ENCODE peak calls at places on chromosomes 2 and 18, in four cellular contexts. B, P, L and U are unnamed samples.
A peak's percentile ranks its signal among the peaks of the same experiment; 100 is the strongest.

GRCh38 chr2:49044680-49045079 is 109.6 kb downstream of the FSHR start:
- DNase-seq in B (no peak), P (no peak), L (no peak), U (no peak)

GRCh38 chr2:218981390-218982311 is 3.3 kb downstream of the FEV start:
- DNase-seq in P (peak; percentile 35), B (peak; percentile 62), L (no peak), U (peak; percentile 6)

GRCh38 chr2:55992465-55992864 is 68.9 kb upstream of the EFEMP1 start:
- DNase-seq in B (peak; percentile 99), L (no peak), P (no peak), U (peak; percentile 100)

GRCh38 chr2:196277002-196277401 is 105.6 kb upstream of the STK17B start:
- DNase-seq in P (peak; percentile 28), L (no peak), B (peak; percentile 70), U (no peak)

GRCh38 chr2:128421286-128421685 is 102.6 kb upstream of the HS6ST1 start:
- DNase-seq in P (no peak), L (no peak), B (no peak), U (no peak)

GRCh38 chr2:224666951-224667553 is 49.1 kb downstream of the CCDC195 start:
- DNase-seq in L (no peak), B (no peak), P (no peak), U (no peak)

GRCh38 chr2:236965021-236965840 is 120.5 kb upstream of the COPS8 start:
- DNase-seq in L (no peak), P (no peak), B (no peak), U (no peak)

GRCh38 chr2:206390181-206390580 is 53.2 kb upstream of the ADAM23 start:
- DNase-seq in P (no peak), L (no peak), B (peak; percentile 17), U (no peak)

GRCh38 chr2:154568413-154568812 is 130.1 kb upstream of the KCNJ3 start:
- DNase-seq in L (no peak), B (no peak), P (no peak), U (no peak)

GRCh38 chr2:179020156-179020750 is 29.7 kb downstream of the CCDC141 start:
- DNase-seq in B (peak; percentile 39), L (peak; percentile 4), P (peak; percentile 32), U (no peak)

GRCh38 chr2:58540680-58541079 is 299.6 kb upstream of the FANCL start:
- DNase-seq in B (no peak), P (no peak), L (no peak), U (no peak)

GRCh38 chr2:233912799-233913423 is 4.3 kb upstream of the TRPM8 start:
- DNase-seq in L (no peak), P (peak; percentile 8), B (peak; percentile 51), U (peak; percentile 33)

GRCh38 chr2:182066439-182067061 is 80.9 kb downstream of the PPP1R1C start:
- DNase-seq in L (no peak), B (peak; percentile 80), P (no peak), U (peak; percentile 98)

GRCh38 chr18:8615397-8616025 is 6.3 kb downstream of the RAB12 start:
- DNase-seq in P (no peak), B (peak; percentile 94), L (peak; percentile 53), U (peak; percentile 95)

GRCh38 chr2:101003278-101003775 is 1.2 kb downstream of the RPL31 start:
- DNase-seq in P (no peak), L (no peak), B (no peak), U (peak; percentile 7)

GRCh38 chr2:177772529-177772928 is 300.0 kb downstream of the PDE11A start:
- DNase-seq in B (peak; percentile 54), L (peak; percentile 18), P (no peak), U (peak; percentile 13)

GRCh38 chr2:167190053-167190452 is 301.8 kb downstream of the XIRP2 start:
- DNase-seq in B (peak; percentile 69), P (no peak), L (no peak), U (peak; percentile 88)

GRCh38 chr18:7822435-7823425 is 255.6 kb downstream of the PTPRM start:
- DNase-seq in B (no peak), L (no peak), P (no peak), U (peak; percentile 26)

GRCh38 chr2:215849771-215850170 is 163.6 kb downstream of the MREG start:
- DNase-seq in P (no peak), L (no peak), B (no peak), U (no peak)

GRCh38 chr2:201985740-201986735 is 47.6 kb upstream of the FZD7 start:
- DNase-seq in P (no peak), B (peak; percentile 35), L (no peak), U (no peak)

GRCh38 chr2:20496477-20496876 is 49.6 kb downstream of the RHOB start:
- DNase-seq in P (no peak), L (no peak), B (no peak), U (no peak)

GRCh38 chr2:188983427-188984101 is 9.4 kb downstream of the COL3A1 start:
- DNase-seq in B (peak; percentile 84), P (no peak), L (no peak), U (peak; percentile 81)

GRCh38 chr2:67650292-67651133 is 253.4 kb downstream of the ETAA1 start:
- DNase-seq in B (peak; percentile 95), L (no peak), P (no peak), U (peak; percentile 94)

GRCh38 chr2:39154944-39155343 is 34.1 kb upstream of the SOS1 start:
- DNase-seq in B (no peak), P (no peak), L (no peak), U (no peak)

GRCh38 chr2:119174216-119174992 is 15.9 kb upstream of the C1QL2 start:
- DNase-seq in L (no peak), P (peak; percentile 54), B (peak; percentile 54), U (no peak)

GRCh38 chr2:48343571-48344440 is 186.1 kb upstream of the STON1 start:
- DNase-seq in L (peak; percentile 60), P (no peak), B (peak; percentile 85), U (peak; percentile 96)

GRCh38 chr18:35682282-35682867 is 100.8 kb downstream of the GALNT1 start:
- DNase-seq in L (no peak), P (no peak), B (peak; percentile 19), U (peak; percentile 17)

GRCh38 chr2:60552096-60552850 is 1.2 kb downstream of the BCL11A start:
- DNase-seq in P (no peak), L (no peak), B (peak; percentile 62), U (no peak)

GRCh38 chr2:8606226-8606625 is 75.6 kb upstream of the ID2 start:
- DNase-seq in L (no peak), P (no peak), B (no peak), U (no peak)

GRCh38 chr2:188726561-188727247 is 247.5 kb upstream of the COL3A1 start:
- DNase-seq in P (no peak), B (no peak), L (no peak), U (peak; percentile 63)

GRCh38 chr18:23231340-23232021 is 96.2 kb downstream of the CABLES1 start:
- DNase-seq in L (no peak), B (peak; percentile 98), P (peak; percentile 62), U (peak; percentile 92)
- H3K4me1 ChIP-seq in L (peaks cover 9% of the 10 kb centered on the region), B (peaks cover 58% of the 10 kb centered on the region), P (peaks cover 11% of the 10 kb centered on the region), U (peaks cover 38% of the 10 kb centered on the region)

DNA sequence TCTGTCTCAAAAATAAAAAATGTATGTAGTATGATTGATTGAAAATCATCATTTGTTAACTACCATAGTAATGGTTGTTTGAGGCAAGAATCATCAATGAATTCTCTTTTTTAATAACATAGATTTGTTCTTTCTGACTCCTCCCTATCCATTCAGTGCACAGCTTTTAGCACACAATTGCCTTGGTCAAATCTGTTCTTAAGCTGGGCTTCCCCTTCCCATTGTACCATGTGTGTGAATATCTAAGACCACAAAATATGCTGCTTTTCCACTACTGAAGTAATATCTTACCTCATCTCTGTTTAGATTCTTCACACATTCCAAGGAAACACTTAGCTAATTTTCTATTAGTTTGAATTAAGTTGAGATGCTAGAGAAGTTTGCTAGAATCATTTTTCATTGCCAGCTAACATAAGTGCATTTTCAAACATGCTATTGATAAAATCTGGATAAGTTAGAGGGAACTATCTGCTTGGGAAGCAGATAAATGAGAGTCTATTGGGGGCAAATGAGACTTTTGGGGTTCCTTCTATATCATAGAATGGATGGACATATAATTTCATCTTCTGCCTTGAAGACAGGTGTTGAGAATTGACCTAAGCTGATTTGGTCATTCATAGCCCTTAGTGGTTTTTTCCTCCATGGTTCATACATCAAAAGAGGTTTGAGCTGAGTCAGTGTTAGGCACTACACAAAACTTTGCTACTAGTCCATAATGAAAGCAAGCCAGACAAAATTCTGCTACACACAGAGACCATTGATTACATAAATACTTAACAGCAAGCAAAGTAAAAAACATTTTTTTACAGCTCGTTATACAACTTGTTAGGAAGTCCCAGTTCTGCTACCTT is 231.9 kb downstream of the PLCL1 start:
- DNase-seq in B (no peak), L (no peak), P (no peak), U (no peak)
- H3K4me1 ChIP-seq in B (no peaks in the 10 kb centered on the region), L (no peaks in the 10 kb centered on the region), P (no peaks in the 10 kb centered on the region), U (no peaks in the 10 kb centered on the region)

DNA sequence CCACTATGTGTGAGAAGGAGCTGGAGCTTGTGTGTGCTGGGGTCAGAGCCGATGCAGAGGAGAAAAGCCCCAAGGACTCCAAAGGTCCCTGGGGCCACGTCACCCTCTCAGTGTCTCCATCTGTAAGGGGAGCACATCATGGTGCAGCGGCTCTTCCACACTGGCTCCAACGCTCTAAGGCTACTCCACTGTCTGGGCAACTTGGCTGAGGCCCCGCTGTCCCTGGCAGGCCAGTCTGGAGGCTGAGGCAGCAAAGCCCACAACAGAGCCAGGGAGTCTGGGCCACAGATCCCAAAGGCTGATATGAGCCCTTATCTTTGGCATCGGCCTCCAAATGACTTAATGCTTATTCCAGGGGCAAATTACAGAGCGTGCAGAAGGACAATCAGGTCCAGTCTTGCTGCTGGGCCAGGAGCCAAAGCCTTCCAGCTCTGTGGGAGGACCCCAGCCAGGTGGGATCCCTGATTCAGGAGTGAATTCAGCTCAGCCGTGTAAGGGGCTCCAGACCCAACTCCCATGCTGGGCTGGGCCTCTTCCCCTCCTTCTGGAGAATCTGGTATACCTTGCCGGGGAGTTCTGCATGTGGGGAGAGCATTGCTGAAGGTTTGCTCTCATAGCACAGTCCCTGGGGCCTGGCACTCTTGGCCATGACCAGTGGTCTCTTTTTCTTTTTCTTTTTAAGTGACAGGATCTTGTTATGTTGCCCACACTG is 1.8 kb upstream of the DUSP2 start:
- DNase-seq in B (peak; percentile 45), P (no peak), L (no peak), U (peak; percentile 70)
- H3K4me1 ChIP-seq in B (peaks cover 9% of the 10 kb centered on the region), P (peaks cover 75% of the 10 kb centered on the region), L (peaks cover 29% of the 10 kb centered on the region), U (peaks cover 43% of the 10 kb centered on the region)

GRCh38 chr18:25287096-25287495 is 64.9 kb downstream of the ZNF521 start:
- DNase-seq in B (no peak), P (no peak), L (no peak), U (no peak)
- H3K4me1 ChIP-seq in B (peaks cover 34% of the 10 kb centered on the region), P (no peaks in the 10 kb centered on the region), L (no peaks in the 10 kb centered on the region), U (peaks cover 20% of the 10 kb centered on the region)